ENCODE peak calls at places on chromosomes 3 and 15, in seven cellular contexts. K is stomach, M is sigmoid colon, C is transverse colon, N is HCT116, U is breast epithelium, R is H1. Z is an unnamed sample.

GRCh38 chr3:133662256-133662773 is 574 bp upstream of the TOPBP1 start:
- DNase-seq in K (no peak), M (no peak), C (no peak), N (no peak), U (no peak), R (no peak), Z (no peak)

GRCh38 chr15:90200534-90201139 is 493 bp upstream of the SEMA4B start:
- DNase-seq in K (no peak), M (no peak), C (no peak), N (no peak), U (no peak), R (no peak), Z (no peak)

GRCh38 chr3:10283638-10284037 is 9.1 kb downstream of the GHRL start:
- DNase-seq in K (peak; percentile 90), M (no peak), C (no peak), N (no peak), U (peak; percentile 59), R (no peak), Z (no peak)

GRCh38 chr3:88203537-88204143 is 53.9 kb downstream of the C3orf38 start:
- DNase-seq in K (peak; percentile 72), M (peak; percentile 74), C (peak; percentile 65), N (peak; percentile 36), U (peak; percentile 39), R (peak; percentile 87), Z (no peak)

GRCh38 chr3:142275856-142276255 is 50.5 kb upstream of the GK5 start:
- DNase-seq in K (no peak), M (no peak), C (no peak), N (no peak), U (no peak), R (no peak), Z (no peak)

GRCh38 chr3:161310649-161311423 is 60.5 kb downstream of the SPTSSB start:
- DNase-seq in K (no peak), M (no peak), C (peak; percentile 17), N (no peak), U (no peak), R (no peak), Z (no peak)

GRCh38 chr3:70360985-70361384 is 48.5 kb upstream of the MDFIC2 start:
- DNase-seq in K (no peak), M (no peak), C (no peak), N (no peak), U (no peak), R (no peak), Z (no peak)

GRCh38 chr15:77510066-77511044 is 89.7 kb downstream of the HMG20A start:
- DNase-seq in K (no peak), M (peak; percentile 41), C (no peak), N (no peak), U (no peak), R (peak; percentile 72), Z (no peak)

GRCh38 chr3:156723182-156723619 is 48.8 kb downstream of the TIPARP start:
- DNase-seq in K (no peak), M (no peak), C (no peak), N (no peak), U (no peak), R (no peak), Z (no peak)

GRCh38 chr15:54282228-54282836 is 304.1 kb downstream of the UNC13C start:
- DNase-seq in K (no peak), M (no peak), C (no peak), N (no peak), U (no peak), R (no peak), Z (no peak)

GRCh38 chr3:46910166-46910760 is 32.7 kb downstream of the PTH1R start:
- DNase-seq in K (no peak), M (peak; percentile 61), C (no peak), N (no peak), U (no peak), R (no peak), Z (no peak)

GRCh38 chr3:130850044-130850797 is 43.7 kb upstream of the ATP2C1 start:
- DNase-seq in K (no peak), M (no peak), C (no peak), N (no peak), U (no peak), R (no peak), Z (no peak)

GRCh38 chr3:160150066-160150465 is 75.2 kb upstream of the C3orf80 start:
- DNase-seq in K (no peak), M (no peak), C (no peak), N (no peak), U (no peak), R (no peak), Z (no peak)

GRCh38 chr3:4828279-4829030 is 150.8 kb upstream of the BHLHE40 start:
- DNase-seq in K (no peak), M (no peak), C (no peak), N (no peak), U (no peak), R (no peak), Z (no peak)

GRCh38 chr3:136602818-136603217 is 149.4 kb downstream of the STAG1 start:
- DNase-seq in K (no peak), M (no peak), C (no peak), N (no peak), U (no peak), R (no peak), Z (no peak)

GRCh38 chr15:71271327-71271726 is 156.1 kb downstream of the THSD4 start:
- DNase-seq in K (no peak), M (no peak), C (no peak), N (no peak), U (no peak), R (no peak), Z (no peak)

GRCh38 chr15:58966698-58967097 is 20.8 kb upstream of the RNF111 start:
- DNase-seq in K (no peak), M (no peak), C (no peak), N (no peak), U (no peak), R (no peak), Z (no peak)

GRCh38 chr3:29475305-29475825 is 194.5 kb downstream of the RBMS3 start:
- DNase-seq in K (no peak), M (no peak), C (no peak), N (no peak), U (no peak), R (no peak), Z (no peak)

GRCh38 chr15:81809543-81809942 is 236.3 kb downstream of the MEX3B start:
- DNase-seq in K (no peak), M (no peak), C (no peak), N (peak; percentile 23), U (no peak), R (no peak), Z (no peak)

GRCh38 chr15:72907733-72908132 is 124.2 kb upstream of the ADPGK start:
- DNase-seq in K (no peak), M (no peak), C (no peak), N (no peak), U (no peak), R (no peak), Z (no peak)

GRCh38 chr15:33051528-33051927 is 143.0 kb downstream of the FMN1 start:
- DNase-seq in K (no peak), M (no peak), C (no peak), N (no peak), U (no peak), R (no peak), Z (no peak)
- H3K27ac ChIP-seq in K (no peak overlapping the region), M (no peak overlapping the region), C (no peak overlapping the region), N (no peak overlapping the region), U (no peak overlapping the region), R (no peak overlapping the region), Z (no peak overlapping the region)

DNA sequence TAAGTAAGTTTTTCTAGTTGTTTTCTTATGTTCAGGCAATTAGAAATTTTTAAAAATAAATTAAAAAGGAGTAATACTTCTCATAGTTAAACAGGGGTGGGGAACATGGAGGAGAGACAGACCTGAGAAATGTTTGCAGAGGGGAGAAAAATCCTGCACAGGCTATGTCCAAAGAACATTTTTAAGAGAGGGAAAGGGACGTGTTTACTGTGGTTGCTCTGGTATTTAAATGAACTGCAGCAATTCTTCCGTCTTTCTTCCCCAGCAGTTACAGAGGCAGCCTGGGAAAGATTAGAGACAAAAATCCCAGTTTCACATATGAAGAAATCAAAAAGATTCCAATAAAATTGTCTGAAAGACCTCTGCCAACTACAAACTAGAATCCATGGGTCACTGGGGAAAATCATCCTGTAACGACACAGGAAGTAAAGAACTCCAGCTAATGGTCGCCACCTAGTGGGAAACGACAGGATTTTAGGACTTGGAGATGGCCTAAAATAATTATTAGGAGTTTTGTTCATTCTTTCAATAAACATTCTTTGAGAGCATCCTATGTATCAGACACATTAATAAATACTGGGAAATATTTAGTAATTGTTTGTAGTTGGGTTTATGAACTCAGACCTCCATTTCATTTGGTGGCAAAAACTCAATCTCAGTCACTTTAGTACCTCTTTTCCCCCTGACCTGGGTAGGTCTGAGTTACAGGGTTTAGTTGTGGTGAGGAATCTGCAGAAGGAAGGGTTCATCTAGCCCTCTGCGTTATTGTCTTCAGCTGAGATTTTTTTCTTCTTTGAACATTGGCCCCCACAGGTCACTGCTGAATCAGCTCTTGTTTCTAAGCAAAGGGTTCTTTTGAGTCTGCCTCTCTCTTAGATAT is 69.9 kb upstream of the GOLIM4 start:
- DNase-seq in K (peak; percentile 66), M (peak; percentile 69), C (peak; percentile 68), N (peak; percentile 65), U (peak; percentile 46), R (no peak), Z (no peak)
- TF ChIP-seq POLR2AphosphoS5 in K (no peak), M (no peak), C (no peak), N (no peak), U (peak; percentile 16), R (no peak), Z (no peak)

GRCh38 chr3:60339310-60339709 is 911.9 kb downstream of the FHIT start:
- DNase-seq in K (no peak), M (no peak), C (no peak), N (no peak), U (no peak), R (no peak), Z (no peak)
- TF ChIP-seq POLR2A in K (no peak), M (no peak), C (no peak), N (no peak), U (no peak), R (no peak), Z (no peak)

GRCh38 chr3:119498188-119498987 is at the start of gene TIMMDC1:
- DNase-seq in K (peak; percentile 97), M (peak; percentile 98), C (peak; percentile 98), N (peak; percentile 92), U (peak; percentile 96), R (peak; percentile 94), Z (peak; percentile 97)

GRCh38 chr3:119500265-119500664 is 1.9 kb downstream of the TIMMDC1 start:
- DNase-seq in K (no peak), M (no peak), C (no peak), N (no peak), U (no peak), R (no peak), Z (no peak)

GRCh38 chr3:119492810-119493209 is 5.5 kb upstream of the TIMMDC1 start:
- DNase-seq in K (no peak), M (no peak), C (no peak), N (no peak), U (no peak), R (no peak), Z (no peak)

GRCh38 chr3:119494597-119494996 is 3.8 kb upstream of the TIMMDC1 start:
- DNase-seq in K (no peak), M (no peak), C (no peak), N (no peak), U (no peak), R (no peak), Z (no peak)

DNA sequence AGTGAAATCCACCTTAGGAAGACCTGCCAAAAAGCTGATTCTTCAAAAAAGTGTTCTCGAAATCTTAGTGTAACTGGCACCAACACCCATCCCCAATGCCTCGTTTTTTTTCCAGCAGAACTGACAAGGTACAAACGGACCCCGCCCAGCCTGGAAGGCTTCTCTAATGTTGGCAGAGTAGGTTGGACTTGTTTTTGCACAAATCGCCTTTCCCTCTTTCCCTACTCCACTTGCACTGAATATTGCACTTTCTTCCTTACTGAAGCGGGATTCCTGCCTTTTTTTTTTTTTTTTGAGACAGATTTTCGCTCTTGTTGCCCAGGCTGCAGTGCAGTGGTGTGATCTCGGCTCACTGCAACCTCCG is 541 bp upstream of the TIMMDC1 start:
- DNase-seq in K (peak; percentile 35), M (no peak), C (peak; percentile 45), N (no peak), U (no peak), R (no peak), Z (no peak)
- H3K27ac ChIP-seq in K (peak overlapping the region; percentile 92), M (peak overlapping the region; percentile 90), C (peak overlapping the region; percentile 97), N (peak overlapping the region; percentile 79), U (peak overlapping the region; percentile 96), R (no peak overlapping the region), Z (peak overlapping the region; percentile 77)